ENCODE peak calls at places on chromosomes 6 and 20, in five cellular contexts. N, R, M, Q and O are unnamed samples.

GRCh38 chr6:75855047-75855446 is 106.0 kb downstream of the MYO6 start:
- DNase-seq in N (peak), R (peak), M (no peak), Q (peak), O (peak)

GRCh38 chr6:169981568-169981967 is 230.1 kb downstream of the ERMARD start:
- DNase-seq in N (no peak), R (no peak), M (no peak), Q (no peak), O (no peak)

GRCh38 chr20:1894471-1894950 is 696 bp upstream of the SIRPA start:
- DNase-seq in N (peak), R (peak), M (peak), Q (no peak), O (peak)

GRCh38 chr6:170288091-170288631 is 2.7 kb downstream of the DLL1 start:
- DNase-seq in N (no peak), R (no peak), M (no peak), Q (no peak), O (no peak)

GRCh38 chr6:113630738-113631535 is 226.2 kb upstream of the MARCKS start:
- DNase-seq in N (peak), R (no peak), M (no peak), Q (no peak), O (peak)

GRCh38 chr6:5582758-5583157 is 321.4 kb downstream of the FARS2 start:
- DNase-seq in N (no peak), R (no peak), M (no peak), Q (no peak), O (no peak)

GRCh38 chr20:58650181-58650775 is 805 bp upstream of the STX16 start:
- DNase-seq in N (peak), R (no peak), M (no peak), Q (no peak), O (no peak)

GRCh38 chr6:12049165-12049564 is 37.1 kb downstream of the HIVEP1 start:
- DNase-seq in N (peak), R (no peak), M (no peak), Q (no peak), O (no peak)

GRCh38 chr6:37784585-37784967 is 35.0 kb upstream of the ZFAND3 start:
- DNase-seq in N (no peak), R (no peak), M (no peak), Q (no peak), O (no peak)

GRCh38 chr20:55116598-55116997 is 641.2 kb downstream of the DOK5 start:
- DNase-seq in N (no peak), R (no peak), M (no peak), Q (no peak), O (no peak)

GRCh38 chr6:156511051-156511450 is 266.1 kb upstream of the ARID1B start:
- DNase-seq in N (no peak), R (no peak), M (no peak), Q (no peak), O (no peak)

GRCh38 chr6:97014595-97014994 is 90.1 kb downstream of the KLHL32 start:
- DNase-seq in N (no peak), R (no peak), M (no peak), Q (no peak), O (no peak)

GRCh38 chr6:79841577-79842381 is 105.6 kb downstream of the ELOVL4 start:
- DNase-seq in N (no peak), R (no peak), M (no peak), Q (no peak), O (no peak)

GRCh38 chr6:90111387-90111786 is 185.3 kb downstream of the BACH2 start:
- DNase-seq in N (no peak), R (no peak), M (no peak), Q (no peak), O (no peak)

GRCh38 chr20:53580376-53581111 is 13.1 kb downstream of the ZNF217 start:
- DNase-seq in N (no peak), R (no peak), M (no peak), Q (no peak), O (no peak)

GRCh38 chr20:53581444-53582311 is 12.0 kb downstream of the ZNF217 start:
- DNase-seq in N (peak), R (no peak), M (no peak), Q (no peak), O (no peak)

GRCh38 chr20:53579581-53580375 is 13.9 kb downstream of the ZNF217 start:
- DNase-seq in N (peak), R (no peak), M (no peak), Q (peak), O (peak)

GRCh38 chr20:53578492-53579222 is 15.0 kb downstream of the ZNF217 start:
- DNase-seq in N (peak), R (peak), M (peak), Q (peak), O (peak)

GRCh38 chr20:53579266-53579580 is 14.4 kb downstream of the ZNF217 start:
- DNase-seq in N (no peak), R (no peak), M (no peak), Q (no peak), O (no peak)
- H3K4me3 ChIP-seq in N (peak), R (peak), M (no peak), Q (no peak), O (no peak)

GRCh38 chr6:74334722-74335121 is 638.7 kb downstream of the CD109 start:
- DNase-seq in N (no peak), R (no peak), M (no peak), Q (no peak), O (no peak)

DNA sequence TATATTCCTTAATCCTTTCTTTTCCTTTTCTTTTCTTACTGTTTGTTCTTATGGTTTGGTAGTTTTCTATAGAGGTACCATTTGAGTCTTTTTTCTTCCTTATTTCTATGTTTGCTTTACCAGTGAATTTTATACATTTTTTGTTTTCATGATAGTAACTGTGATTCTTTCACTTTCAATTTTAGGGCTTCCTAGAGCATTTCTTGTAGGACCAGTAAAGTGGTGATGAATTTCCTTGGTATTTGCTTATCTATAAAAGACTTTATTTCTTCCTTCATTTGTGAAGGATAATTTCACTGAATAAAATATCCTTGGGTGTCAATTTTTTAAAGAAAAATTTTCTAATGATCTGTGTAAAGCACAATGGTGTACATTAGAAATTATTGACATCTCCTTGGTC is 637.4 kb downstream of the CD109 start:
- DNase-seq in N (no peak), R (no peak), M (no peak), Q (peak), O (no peak)
- H3K4me3 ChIP-seq in N (no peak), R (no peak), M (no peak), Q (no peak), O (no peak)

GRCh38 chr20:62622178-62622876 is 20.0 kb upstream of the SLCO4A1 start:
- DNase-seq in N (no peak), R (no peak), M (no peak), Q (no peak), O (no peak)

GRCh38 chr20:62621251-62622110 is 20.8 kb upstream of the SLCO4A1 start:
- DNase-seq in N (no peak), R (no peak), M (no peak), Q (no peak), O (no peak)

GRCh38 chr20:62624325-62624690 is 18.0 kb upstream of the SLCO4A1 start:
- DNase-seq in N (peak), R (no peak), M (no peak), Q (no peak), O (no peak)

GRCh38 chr20:62623488-62624324 is 18.6 kb upstream of the SLCO4A1 start:
- DNase-seq in N (peak), R (peak), M (peak), Q (peak), O (no peak)

DNA sequence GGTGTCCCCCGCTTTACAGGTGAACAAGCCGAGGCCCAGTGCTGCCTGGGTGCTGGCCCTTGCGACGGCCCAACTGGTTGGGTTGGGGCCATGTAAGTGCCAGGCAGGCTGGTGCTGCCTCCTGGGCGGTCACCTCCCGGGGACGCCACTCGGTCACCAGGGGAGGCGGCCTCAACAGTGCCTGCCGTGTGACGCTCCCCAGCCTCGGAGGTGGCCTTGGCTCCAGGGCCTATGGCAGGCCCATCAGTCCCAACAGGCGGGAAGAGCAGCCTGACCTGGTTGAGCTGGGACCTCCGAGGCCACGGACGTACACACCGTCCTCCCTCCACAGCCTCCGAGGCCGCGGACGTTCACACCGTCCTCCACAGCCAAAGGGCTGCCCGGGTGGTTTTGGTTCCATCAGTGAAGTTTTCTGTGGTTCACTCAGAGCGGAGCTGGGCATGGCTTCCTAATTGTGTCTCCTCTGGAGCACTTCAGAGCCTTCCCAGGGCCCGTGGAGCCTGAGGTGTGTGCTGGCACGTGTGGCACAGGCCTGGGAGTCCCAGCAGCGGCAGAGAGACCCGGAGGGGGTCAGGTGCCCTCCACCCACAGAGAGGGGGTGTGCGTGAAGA is 19.3 kb upstream of the SLCO4A1 start:
- DNase-seq in N (no peak), R (no peak), M (no peak), Q (no peak), O (no peak)
- H3K4me3 ChIP-seq in N (peak), R (peak), M (no peak), Q (no peak), O (no peak)

GRCh38 chr20:19993937-19994667 is 23.1 kb upstream of the NAA20 start:
- DNase-seq in N (no peak), R (no peak), M (peak), Q (no peak), O (no peak)
- H3K4me3 ChIP-seq in N (no peak), R (peak), M (no peak), Q (no peak), O (no peak)

DNA sequence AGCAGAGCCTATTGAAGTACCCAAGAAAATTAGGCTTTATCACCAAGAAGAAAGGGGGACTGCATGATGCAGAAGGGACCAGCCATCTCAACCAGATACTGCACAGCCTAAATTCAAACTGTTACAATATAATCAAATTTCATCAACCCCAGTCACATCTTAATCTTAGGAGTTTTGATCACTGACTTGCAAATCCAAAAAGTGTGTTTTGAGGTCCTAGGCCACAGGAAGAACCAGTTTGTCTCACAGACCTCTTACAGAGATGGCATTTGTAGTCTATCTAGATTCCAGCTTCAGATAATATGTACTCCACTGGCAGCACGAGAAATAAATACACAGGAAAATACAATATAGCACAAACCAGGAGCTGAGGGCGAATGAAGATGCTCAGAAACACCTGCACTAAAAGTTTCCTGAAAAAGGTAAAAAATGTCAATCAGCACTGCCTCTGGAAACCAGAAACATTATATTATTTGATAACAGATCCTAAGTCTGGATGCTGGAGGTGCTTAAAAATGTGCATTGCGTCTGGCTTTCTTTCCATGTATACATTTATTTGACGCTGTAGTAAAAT is 665 bp upstream of the BTN3A3 start:
- DNase-seq in N (no peak), R (no peak), M (no peak), Q (no peak), O (no peak)
- H3K4me3 ChIP-seq in N (peak), R (peak), M (peak), Q (no peak), O (peak)

GRCh38 chr6:155142902-155143609 is 120.8 kb upstream of the CLDN20 start:
- DNase-seq in N (peak), R (no peak), M (no peak), Q (no peak), O (no peak)

GRCh38 chr6:155142163-155142901 is 121.5 kb upstream of the CLDN20 start:
- DNase-seq in N (no peak), R (no peak), M (no peak), Q (no peak), O (no peak)

GRCh38 chr6:155141512-155141911 is 122.3 kb upstream of the CLDN20 start:
- DNase-seq in N (no peak), R (no peak), M (no peak), Q (no peak), O (no peak)

GRCh38 chr6:155146205-155146604 is 117.6 kb upstream of the CLDN20 start:
- DNase-seq in N (no peak), R (no peak), M (no peak), Q (no peak), O (no peak)

GRCh38 chr6:155143610-155144106 is 120.2 kb upstream of the CLDN20 start:
- DNase-seq in N (no peak), R (no peak), M (no peak), Q (no peak), O (no peak)
- H3K4me3 ChIP-seq in N (peak), R (no peak), M (peak), Q (peak), O (peak)

DNA sequence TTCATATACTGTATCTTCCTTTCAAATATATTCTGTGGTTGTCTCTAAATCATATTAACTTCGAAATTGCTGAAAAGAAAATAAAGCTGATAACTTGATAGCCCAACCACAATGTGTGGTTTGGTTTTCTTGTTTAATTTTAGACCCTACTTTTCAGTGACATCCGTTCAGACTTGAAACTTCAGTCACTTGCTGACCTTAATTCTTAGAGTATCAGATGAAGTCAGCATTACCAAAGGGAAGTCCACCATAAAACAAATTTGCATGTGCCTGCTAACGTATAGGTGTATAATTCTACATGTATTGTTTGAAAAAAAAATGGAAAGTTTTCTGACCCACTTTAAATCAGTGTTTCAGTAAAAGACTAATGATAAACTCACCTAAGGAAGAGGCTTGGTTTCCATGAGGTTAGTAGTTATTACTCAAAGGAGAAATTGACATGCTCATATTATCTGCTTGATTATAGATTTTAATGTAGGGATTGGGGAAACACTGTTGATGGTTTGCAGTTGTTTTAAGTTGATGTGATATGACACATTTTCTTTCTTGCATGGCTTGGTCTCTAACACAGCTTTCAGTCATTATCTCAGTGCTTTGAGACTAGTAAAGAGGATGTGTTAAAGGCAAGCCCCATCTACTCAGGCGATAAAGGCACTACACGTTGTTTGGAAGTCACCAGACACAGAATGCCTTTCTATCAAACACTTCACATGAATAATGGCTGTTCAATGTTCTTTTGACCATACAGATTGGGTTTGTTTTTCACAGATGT is 5.2 kb upstream of the IL17A start:
- DNase-seq in N (peak), R (no peak), M (no peak), Q (no peak), O (no peak)
- H3K4me3 ChIP-seq in N (no peak), R (no peak), M (no peak), Q (no peak), O (no peak)

GRCh38 chr6:28757429-28758045 is 166.2 kb downstream of the TRIM27 start:
- DNase-seq in N (no peak), R (no peak), M (no peak), Q (no peak), O (no peak)
- H3K4me3 ChIP-seq in N (no peak), R (peak), M (no peak), Q (no peak), O (no peak)

GRCh38 chr6:108589244-108589730 is 28.6 kb downstream of the FOXO3 start:
- DNase-seq in N (peak), R (peak), M (peak), Q (no peak), O (peak)
- H3K4me3 ChIP-seq in N (no peak), R (no peak), M (no peak), Q (no peak), O (peak)